ENCODE peak calls at places on chromosome 21, in eight cellular contexts. V is fibroblast of the aortic adventitia, A is AG09309, Q is uterus, F is coronary artery, J is BJ, N is mucosa of descending colon, X is fibroblast of pulmonary artery. D is an unnamed sample.

GRCh38 chr21:31560479-31560878 is 99.0 kb upstream of the SOD1 start:
- DNase-seq in V (no peak), A (no peak), Q (no peak), F (no peak), J (no peak), N (no peak), X (no peak), D (no peak)

GRCh38 chr21:20459838-20460237 is 538.4 kb upstream of the NCAM2 start:
- DNase-seq in V (no peak), A (no peak), Q (no peak), F (no peak), J (no peak), N (no peak), X (no peak), D (no peak)

GRCh38 chr21:46045154-46045553 is 52.8 kb upstream of the COL6A2 start:
- DNase-seq in V (no peak), A (no peak), Q (no peak), F (no peak), J (peak; percentile 24), N (no peak), X (no peak), D (no peak)

GRCh38 chr21:16534408-16535099 is 804.8 kb downstream of the USP25 start:
- DNase-seq in V (peak; percentile 98), A (peak; percentile 42), Q (peak; percentile 80), F (peak; percentile 87), J (no peak), N (peak; percentile 13), X (peak; percentile 98), D (no peak)

GRCh38 chr21:28473530-28474225 is 519.0 kb downstream of the LTN1 start:
- DNase-seq in V (peak; percentile 53), A (peak; percentile 38), Q (no peak), F (no peak), J (peak; percentile 37), N (no peak), X (peak; percentile 35), D (peak; percentile 32)

GRCh38 chr21:26941436-26941835 is 25.5 kb downstream of the ADAMTS5 start:
- DNase-seq in V (no peak), A (no peak), Q (no peak), F (no peak), J (no peak), N (no peak), X (no peak), D (no peak)

GRCh38 chr21:31927872-31928476 is 55.2 kb downstream of the HUNK start:
- DNase-seq in V (no peak), A (no peak), Q (no peak), F (no peak), J (no peak), N (no peak), X (no peak), D (no peak)

GRCh38 chr21:35100351-35100771 is 51.3 kb upstream of the RUNX1 start:
- DNase-seq in V (no peak), A (no peak), Q (no peak), F (no peak), J (no peak), N (peak; percentile 9), X (no peak), D (no peak)

GRCh38 chr21:46059195-46059594 is 38.7 kb upstream of the COL6A2 start:
- DNase-seq in V (no peak), A (no peak), Q (no peak), F (no peak), J (no peak), N (peak; percentile 0), X (no peak), D (no peak)

GRCh38 chr21:39079617-39080016 is 103.6 kb downstream of the PSMG1 start:
- DNase-seq in V (no peak), A (no peak), Q (no peak), F (peak; percentile 80), J (no peak), N (peak; percentile 60), X (peak; percentile 56), D (no peak)

GRCh38 chr21:34915364-34915834 is 133.7 kb downstream of the RUNX1 start:
- DNase-seq in V (peak; percentile 64), A (no peak), Q (no peak), F (no peak), J (peak; percentile 89), N (no peak), X (peak; percentile 22), D (no peak)

GRCh38 chr21:38945536-38946245 is 140.0 kb downstream of the ETS2 start:
- DNase-seq in V (no peak), A (no peak), Q (no peak), F (no peak), J (no peak), N (no peak), X (no peak), D (no peak)

GRCh38 chr21:25039461-25040380 is 567.6 kb downstream of the MRPL39 start:
- DNase-seq in V (no peak), A (no peak), Q (no peak), F (no peak), J (no peak), N (peak; percentile 4), X (no peak), D (no peak)

GRCh38 chr21:31781737-31782136 is 49.8 kb upstream of the SCAF4 start:
- DNase-seq in V (peak; percentile 63), A (no peak), Q (no peak), F (no peak), J (no peak), N (peak; percentile 38), X (peak; percentile 45), D (peak; percentile 3)

GRCh38 chr21:24411429-24411828 is 1195.9 kb downstream of the MRPL39 start:
- DNase-seq in V (no peak), A (no peak), Q (no peak), F (no peak), J (no peak), N (no peak), X (no peak), D (no peak)

GRCh38 chr21:46619846-46620245 is 15.0 kb upstream of the S100B start:
- DNase-seq in V (peak; percentile 34), A (no peak), Q (no peak), F (no peak), J (no peak), N (no peak), X (peak; percentile 36), D (no peak)

GRCh38 chr21:35882791-35883240 is 177.5 kb downstream of the SETD4 start:
- DNase-seq in V (no peak), A (peak; percentile 3), Q (no peak), F (no peak), J (peak; percentile 37), N (no peak), X (peak; percentile 2), D (peak; percentile 6)

GRCh38 chr21:41769933-41770332 is 3.1 kb upstream of the RIPK4 start:
- DNase-seq in V (no peak), A (no peak), Q (no peak), F (peak; percentile 55), J (no peak), N (no peak), X (no peak), D (no peak)

GRCh38 chr21:41767606-41768370 is 936 bp upstream of the RIPK4 start:
- DNase-seq in V (peak; percentile 8), A (no peak), Q (no peak), F (peak; percentile 74), J (no peak), N (peak; percentile 29), X (no peak), D (peak; percentile 43)

GRCh38 chr21:41769521-41769920 is 2.7 kb upstream of the RIPK4 start:
- DNase-seq in V (no peak), A (no peak), Q (no peak), F (peak; percentile 61), J (no peak), N (no peak), X (no peak), D (no peak)

GRCh38 chr21:41768371-41769042 is 1.7 kb upstream of the RIPK4 start:
- DNase-seq in V (peak; percentile 49), A (peak; percentile 68), Q (no peak), F (peak; percentile 73), J (peak; percentile 78), N (peak; percentile 87), X (peak; percentile 53), D (peak; percentile 46)

GRCh38 chr21:41769106-41769505 is 2.3 kb upstream of the RIPK4 start:
- DNase-seq in V (no peak), A (no peak), Q (no peak), F (peak; percentile 67), J (no peak), N (no peak), X (no peak), D (no peak)
- H3K4me3 ChIP-seq in V (no peak overlapping the region), A (peak overlapping the region; percentile 35), Q (peak overlapping the region; percentile 2), F (peak overlapping the region; percentile 75), J (peak overlapping the region; percentile 17), N (no peak overlapping the region), X (peak overlapping the region; percentile 41), D (peak overlapping the region; percentile 32)

GRCh38 chr21:37032293-37032692 is 25.8 kb downstream of the RIPPLY3 start:
- DNase-seq in V (no peak), A (no peak), Q (no peak), F (no peak), J (no peak), N (no peak), X (no peak), D (no peak)

GRCh38 chr21:37030864-37031263 is 24.4 kb downstream of the RIPPLY3 start:
- DNase-seq in V (no peak), A (no peak), Q (no peak), F (no peak), J (no peak), N (no peak), X (no peak), D (no peak)

GRCh38 chr21:37032877-37033471 is 26.5 kb downstream of the RIPPLY3 start:
- DNase-seq in V (peak; percentile 61), A (peak; percentile 34), Q (no peak), F (no peak), J (peak; percentile 37), N (no peak), X (peak; percentile 53), D (no peak)

GRCh38 chr21:37028579-37028978 is 22.1 kb downstream of the RIPPLY3 start:
- DNase-seq in V (peak; percentile 10), A (no peak), Q (no peak), F (no peak), J (no peak), N (no peak), X (peak; percentile 23), D (no peak)
- TF ChIP-seq CTCF in V (no peak), A (no peak), Q (no peak), F (no peak), J (no peak), N (no peak), X (no peak), D (peak; percentile 3)

DNA sequence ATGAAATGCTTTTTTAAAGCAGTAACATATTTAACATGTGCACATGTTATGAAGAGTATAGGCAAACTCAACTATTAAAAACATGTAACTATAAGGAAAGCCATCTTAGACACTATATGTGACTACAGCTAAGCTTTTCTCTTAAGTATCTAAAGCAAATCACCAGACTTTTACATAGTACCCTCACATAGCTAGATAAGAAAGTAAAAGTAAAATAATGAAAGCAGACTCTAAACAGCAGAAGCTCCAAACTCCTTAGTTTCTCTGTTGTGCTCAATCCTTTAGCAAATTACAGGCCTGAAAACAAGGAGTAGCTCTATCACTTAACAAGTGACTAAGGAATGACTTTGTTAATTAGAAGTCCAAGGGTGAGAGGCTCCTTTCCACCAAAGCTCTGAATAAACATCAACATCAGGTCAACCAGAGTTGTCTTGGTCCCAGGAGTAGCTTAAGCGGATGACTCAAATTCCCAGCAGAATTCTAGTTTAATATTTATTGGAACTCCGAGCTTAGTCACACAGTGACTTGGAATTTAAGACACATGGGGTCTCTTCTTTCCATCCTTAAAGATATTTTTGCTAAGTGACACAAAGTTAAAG is 6.0 kb downstream of the NRIP1 start:
- DNase-seq in V (peak; percentile 61), A (no peak), Q (no peak), F (no peak), J (peak; percentile 46), N (no peak), X (peak; percentile 48), D (no peak)
- H3K4me3 ChIP-seq in V (peak overlapping the region; percentile 54), A (no peak overlapping the region), Q (no peak overlapping the region), F (no peak overlapping the region), J (peak overlapping the region; percentile 32), N (no peak overlapping the region), X (peak overlapping the region; percentile 39), D (peak overlapping the region; percentile 17)

GRCh38 chr21:14773777-14774345 is 227.7 kb upstream of the SAMSN1 start:
- DNase-seq in V (peak; percentile 36), A (no peak), Q (peak; percentile 19), F (no peak), J (no peak), N (peak; percentile 94), X (peak; percentile 47), D (peak; percentile 16)
- TF ChIP-seq CTCF in V (peak; percentile 53), A (no peak), Q (peak; percentile 11), F (no peak), J (peak; percentile 14), N (peak; percentile 58), X (peak; percentile 53), D (peak; percentile 79)